ENCODE peak calls at places on chromosome 6, in ten cellular contexts. N, Q, A, M, O, U, K, S, G and H are unnamed samples.
A peak's percentile ranks its signal among the peaks of the same experiment; 100 is the strongest.

GRCh38 chr6:136719280-136720044 is 72.8 kb downstream of the MAP3K5 start:
- DNase-seq in N (no peak), Q (no peak), A (no peak), M (no peak), O (peak; percentile 16), U (no peak), K (peak; percentile 5), S (no peak), G (no peak), H (no peak)

GRCh38 chr6:17869753-17870050 is 117.7 kb downstream of the KIF13A start:
- DNase-seq in N (no peak), Q (no peak), A (no peak), M (no peak), O (no peak), U (no peak), K (no peak), S (no peak), G (no peak), H (no peak)

GRCh38 chr6:152605342-152605741 is 31.8 kb downstream of the SYNE1 start:
- DNase-seq in N (no peak), Q (no peak), A (no peak), M (no peak), O (peak; percentile 58), U (no peak), K (no peak), S (peak; percentile 33), G (no peak), H (no peak)

GRCh38 chr6:28258877-28259777 is at the start of gene NKAPL:
- DNase-seq in N (peak; percentile 92), Q (peak; percentile 89), A (peak; percentile 89), M (peak; percentile 90), O (peak; percentile 46), U (peak; percentile 61), K (no peak), S (peak; percentile 51), G (peak; percentile 86), H (peak; percentile 51)

GRCh38 chr6:41457303-41457670 is 88.9 kb upstream of the FOXP4 start:
- DNase-seq in N (no peak), Q (no peak), A (no peak), M (no peak), O (no peak), U (no peak), K (no peak), S (no peak), G (no peak), H (no peak)

GRCh38 chr6:158645064-158646022 is 800 bp upstream of the DYNLT1 start:
- DNase-seq in N (no peak), Q (no peak), A (peak; percentile 0), M (no peak), O (no peak), U (no peak), K (no peak), S (no peak), G (no peak), H (peak; percentile 36)

GRCh38 chr6:64895945-64896344 is 811.1 kb downstream of the EYS start:
- DNase-seq in N (no peak), Q (no peak), A (no peak), M (no peak), O (no peak), U (no peak), K (no peak), S (no peak), G (no peak), H (no peak)

GRCh38 chr6:126422912-126423311 is 83.0 kb downstream of the CENPW start:
- DNase-seq in N (no peak), Q (no peak), A (no peak), M (no peak), O (no peak), U (no peak), K (no peak), S (no peak), G (no peak), H (no peak)

GRCh38 chr6:137723273-137724017 is 143.6 kb upstream of the TNFAIP3 start:
- DNase-seq in N (no peak), Q (no peak), A (no peak), M (no peak), O (no peak), U (no peak), K (no peak), S (no peak), G (no peak), H (peak; percentile 55)

GRCh38 chr6:136147342-136147741 is 102.8 kb downstream of the MTFR2 start:
- DNase-seq in N (no peak), Q (no peak), A (no peak), M (no peak), O (no peak), U (no peak), K (no peak), S (no peak), G (peak; percentile 27), H (no peak)

GRCh38 chr6:43083041-43083669 is 7.0 kb downstream of the PTK7 start:
- DNase-seq in N (no peak), Q (no peak), A (no peak), M (no peak), O (no peak), U (no peak), K (no peak), S (no peak), G (no peak), H (no peak)

GRCh38 chr6:118506071-118506638 is 41.9 kb upstream of the PLN start:
- DNase-seq in N (no peak), Q (no peak), A (no peak), M (no peak), O (peak; percentile 16), U (no peak), K (no peak), S (peak; percentile 24), G (no peak), H (no peak)

GRCh38 chr6:112016335-112016734 is 37.6 kb upstream of the CCN6 start:
- DNase-seq in N (no peak), Q (no peak), A (no peak), M (no peak), O (peak; percentile 40), U (no peak), K (no peak), S (no peak), G (peak; percentile 42), H (no peak)

GRCh38 chr6:150211700-150212615 is 69.1 kb downstream of the PPP1R14C start:
- DNase-seq in N (no peak), Q (no peak), A (no peak), M (no peak), O (no peak), U (peak; percentile 20), K (no peak), S (peak; percentile 71), G (no peak), H (no peak)

GRCh38 chr6:169162249-169162967 is 91.2 kb downstream of the THBS2 start:
- DNase-seq in N (peak; percentile 52), Q (peak; percentile 71), A (no peak), M (no peak), O (no peak), U (no peak), K (no peak), S (no peak), G (no peak), H (no peak)
- H3K27ac ChIP-seq in N (no peak overlapping the region), Q (no peak overlapping the region), A (no peak overlapping the region), M (no peak overlapping the region), O (peak overlapping the region; percentile 84), U (no peak overlapping the region), K (no peak overlapping the region), S (peak overlapping the region; percentile 97), G (peak overlapping the region; percentile 9), H (no peak overlapping the region)

DNA sequence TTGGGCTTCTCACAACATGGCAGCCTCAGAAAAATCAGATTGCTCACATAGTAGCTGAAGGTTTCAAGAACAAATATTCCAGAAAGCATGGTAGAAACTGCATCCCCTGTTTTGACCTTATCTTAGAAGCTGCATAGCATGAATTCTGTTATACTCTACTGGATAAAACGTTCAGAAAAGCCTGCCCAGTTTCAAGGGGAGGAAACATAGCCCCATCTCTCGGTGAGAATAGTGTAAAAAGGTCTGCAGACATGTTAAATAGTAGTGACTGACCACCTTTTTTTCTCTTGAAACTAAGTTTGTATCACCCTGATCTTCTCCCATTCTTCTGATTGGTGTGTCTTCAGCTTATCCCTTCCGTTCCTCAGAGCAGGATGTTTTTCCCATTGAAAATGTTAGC is 50.0 kb downstream of the MARCKS start:
- DNase-seq in N (no peak), Q (no peak), A (no peak), M (no peak), O (no peak), U (no peak), K (no peak), S (no peak), G (no peak), H (no peak)
- TF ChIP-seq CTCF in N (no peak), Q (no peak), A (no peak), M (no peak), O (no peak), U (no peak), K (no peak), S (no peak), G (no peak), H (no peak)

DNA sequence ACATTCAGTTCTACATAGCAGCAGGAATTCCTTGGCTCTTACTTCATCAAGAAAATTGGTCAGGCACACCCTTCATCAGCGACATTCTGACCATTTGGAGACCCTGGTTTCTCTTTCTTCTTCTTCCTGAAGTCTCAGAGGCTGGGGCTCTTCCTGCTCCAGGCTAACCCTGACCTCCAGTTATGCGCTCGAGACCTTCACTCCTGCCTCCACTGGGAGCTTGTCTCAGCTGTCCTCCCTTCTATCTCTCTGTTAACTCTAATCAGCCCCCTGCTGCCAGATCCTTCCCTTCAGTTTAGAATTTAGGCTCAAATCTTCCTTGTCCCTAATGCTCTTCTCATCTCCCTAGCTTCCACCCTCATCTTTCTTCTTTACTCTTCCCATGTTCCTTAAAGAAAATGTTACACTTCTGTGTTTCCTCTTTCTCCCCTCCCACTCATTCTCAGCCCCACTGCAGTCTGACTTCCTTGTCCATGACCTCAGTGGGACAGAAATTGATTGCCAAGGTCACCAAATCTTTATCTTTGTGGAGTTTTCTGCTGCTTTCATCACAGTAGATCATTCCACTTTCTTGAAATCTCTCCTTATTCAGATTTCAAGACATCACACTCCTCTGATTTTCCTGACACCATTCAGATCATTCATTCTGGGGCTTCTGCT is 8.4 kb upstream of the HLA-DOA start:
- DNase-seq in N (no peak), Q (no peak), A (no peak), M (no peak), O (no peak), U (no peak), K (no peak), S (no peak), G (no peak), H (no peak)
- H3K27me3 ChIP-seq in N (no peaks in the 10 kb centered on the region), Q (no peaks in the 10 kb centered on the region), A (no peaks in the 10 kb centered on the region), M (no peaks in the 10 kb centered on the region), O (peaks cover 50% of the 10 kb centered on the region), U (no peaks in the 10 kb centered on the region), K (no peaks in the 10 kb centered on the region), S (peaks cover 36% of the 10 kb centered on the region), G (no peaks in the 10 kb centered on the region), H (peaks cover 2% of the 10 kb centered on the region)

DNA sequence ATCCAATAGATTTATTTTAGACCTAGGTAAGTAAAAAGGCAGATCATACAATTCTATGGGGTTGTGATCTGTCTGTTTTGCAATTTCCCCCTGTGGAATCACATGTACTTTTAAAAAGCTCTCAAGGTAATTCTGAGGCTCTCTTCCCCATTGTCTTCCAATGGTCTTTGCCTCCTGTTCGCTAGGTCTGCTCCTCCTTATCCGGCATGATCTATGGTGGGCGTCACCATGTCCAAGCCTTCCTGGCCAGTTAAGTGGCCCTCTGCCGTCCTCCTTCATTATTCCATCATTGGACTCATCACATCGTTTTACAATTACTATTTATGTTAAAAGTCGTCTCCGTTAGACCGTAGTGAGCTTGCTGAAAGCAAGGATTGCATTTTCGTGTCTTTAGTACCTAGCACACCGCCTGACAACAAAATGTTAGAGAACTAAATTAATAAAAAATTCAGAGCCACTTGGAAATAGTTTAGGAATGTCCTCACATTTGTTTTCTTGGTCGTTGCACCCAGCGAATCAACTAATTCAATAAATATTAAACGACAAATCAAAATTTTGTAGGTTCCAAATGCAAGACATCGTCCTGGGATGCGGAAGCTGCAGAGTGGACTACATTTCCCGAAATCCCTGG is 2.2 kb upstream of the STXBP5 start:
- DNase-seq in N (no peak), Q (no peak), A (no peak), M (no peak), O (peak; percentile 21), U (peak; percentile 73), K (peak; percentile 38), S (peak; percentile 33), G (no peak), H (no peak)
- H3K27ac ChIP-seq in N (peak overlapping the region; percentile 98), Q (peak overlapping the region; percentile 100), A (no peak overlapping the region), M (peak overlapping the region; percentile 94), O (peak overlapping the region; percentile 14), U (no peak overlapping the region), K (no peak overlapping the region), S (no peak overlapping the region), G (peak overlapping the region; percentile 87), H (peak overlapping the region; percentile 88)